ENCODE peak calls at places on chromosomes 6 and 20, in five cellular contexts. One of them, this sample, is unnamed.

GRCh38 chr6:83365931-83366330 is 64.9 kb downstream of the ME1 start:
- DNase-seq in CD4-positive, alpha-beta T cell: no peak
- DNase-seq in astrocyte of the spinal cord: peak; percentile 72
- DNase-seq in HFFc6: peak; percentile 40
- DNase-seq in GM20000: no peak
- DNase-seq in this sample: no peak

GRCh38 chr20:32356935-32357868 is 929 bp upstream of the ASXL1 start:
- DNase-seq in CD4-positive, alpha-beta T cell: no peak
- DNase-seq in astrocyte of the spinal cord: peak; percentile 29
- DNase-seq in HFFc6: peak; percentile 46
- DNase-seq in GM20000: no peak
- DNase-seq in this sample: no peak

GRCh38 chr6:55176958-55177357 is 2.6 kb downstream of the HCRTR2 start:
- DNase-seq in CD4-positive, alpha-beta T cell: no peak
- DNase-seq in astrocyte of the spinal cord: peak; percentile 25
- DNase-seq in HFFc6: no peak
- DNase-seq in GM20000: no peak
- DNase-seq in this sample: no peak

GRCh38 chr6:148239777-148240462 is 102.7 kb upstream of the SASH1 start:
- DNase-seq in CD4-positive, alpha-beta T cell: no peak
- DNase-seq in astrocyte of the spinal cord: no peak
- DNase-seq in HFFc6: no peak
- DNase-seq in GM20000: no peak
- DNase-seq in this sample: no peak

GRCh38 chr6:1608976-1609661 is 596 bp upstream of the FOXC1 start:
- DNase-seq in CD4-positive, alpha-beta T cell: no peak
- DNase-seq in astrocyte of the spinal cord: peak; percentile 20
- DNase-seq in HFFc6: no peak
- DNase-seq in GM20000: peak; percentile 52
- DNase-seq in this sample: no peak

GRCh38 chr6:15207923-15208322 is 37.9 kb upstream of the JARID2 start:
- DNase-seq in CD4-positive, alpha-beta T cell: no peak
- DNase-seq in astrocyte of the spinal cord: peak; percentile 43
- DNase-seq in HFFc6: peak; percentile 4
- DNase-seq in GM20000: no peak
- DNase-seq in this sample: no peak

GRCh38 chr6:29011276-29011734 is 6.2 kb upstream of the ZNF311 start:
- DNase-seq in CD4-positive, alpha-beta T cell: peak; percentile 21
- DNase-seq in astrocyte of the spinal cord: peak; percentile 64
- DNase-seq in HFFc6: peak; percentile 58
- DNase-seq in GM20000: peak; percentile 46
- DNase-seq in this sample: no peak

GRCh38 chr6:39092124-39092523 is 22.9 kb downstream of the SAYSD1 start:
- DNase-seq in CD4-positive, alpha-beta T cell: no peak
- DNase-seq in astrocyte of the spinal cord: no peak
- DNase-seq in HFFc6: no peak
- DNase-seq in GM20000: no peak
- DNase-seq in this sample: no peak

GRCh38 chr6:16947461-16948159 is 154.2 kb upstream of the STMND1 start:
- DNase-seq in CD4-positive, alpha-beta T cell: no peak
- DNase-seq in astrocyte of the spinal cord: peak; percentile 94
- DNase-seq in HFFc6: peak; percentile 98
- DNase-seq in GM20000: no peak
- DNase-seq in this sample: peak; percentile 92

GRCh38 chr6:156427345-156427744 is 349.8 kb upstream of the ARID1B start:
- DNase-seq in CD4-positive, alpha-beta T cell: no peak
- DNase-seq in astrocyte of the spinal cord: peak; percentile 98
- DNase-seq in HFFc6: peak; percentile 2
- DNase-seq in GM20000: no peak
- DNase-seq in this sample: peak; percentile 73

DNA sequence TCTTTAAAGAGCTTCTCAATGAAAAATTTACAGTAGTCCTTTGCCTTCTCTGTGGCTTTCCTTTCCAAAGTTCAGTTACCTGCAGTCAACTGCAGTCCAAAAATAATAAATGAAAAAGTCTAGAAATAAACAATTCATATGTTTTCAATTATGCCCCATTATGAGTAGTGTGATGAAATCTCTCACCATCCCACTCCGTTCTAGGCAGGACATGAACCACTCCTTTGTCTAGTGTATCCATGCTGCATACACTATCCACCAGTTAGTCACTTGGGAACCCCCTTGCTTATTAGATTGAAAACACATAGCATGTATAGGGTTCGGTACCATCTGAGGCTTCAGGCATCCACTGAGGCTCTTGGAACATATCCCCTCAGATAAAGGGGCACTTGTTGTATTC is 80.6 kb upstream of the EYA4 start:
- DNase-seq in CD4-positive, alpha-beta T cell: no peak
- DNase-seq in astrocyte of the spinal cord: no peak
- DNase-seq in HFFc6: no peak
- DNase-seq in GM20000: no peak
- DNase-seq in this sample: no peak
- TF ChIP-seq CTCF in CD4-positive, alpha-beta T cell: no peak
- TF ChIP-seq CTCF in astrocyte of the spinal cord: no peak
- TF ChIP-seq CTCF in HFFc6: no peak
- TF ChIP-seq CTCF in GM20000: no peak
- TF ChIP-seq CTCF in this sample: no peak

GRCh38 chr6:108791700-108792099 is 56.5 kb upstream of the ARMC2 start:
- DNase-seq in CD4-positive, alpha-beta T cell: no peak
- DNase-seq in astrocyte of the spinal cord: no peak
- DNase-seq in HFFc6: no peak
- DNase-seq in GM20000: no peak
- DNase-seq in this sample: no peak
- TF ChIP-seq CTCF in CD4-positive, alpha-beta T cell: no peak
- TF ChIP-seq CTCF in astrocyte of the spinal cord: no peak
- TF ChIP-seq CTCF in HFFc6: no peak
- TF ChIP-seq CTCF in GM20000: no peak
- TF ChIP-seq CTCF in this sample: no peak

GRCh38 chr20:35664544-35665206 is at the start of the genes CPNE1 and RBM12:
- DNase-seq in CD4-positive, alpha-beta T cell: peak; percentile 90
- DNase-seq in astrocyte of the spinal cord: peak; percentile 93
- DNase-seq in HFFc6: peak; percentile 87
- DNase-seq in GM20000: peak; percentile 97
- DNase-seq in this sample: peak; percentile 78
- TF ChIP-seq CTCF in CD4-positive, alpha-beta T cell: no peak
- TF ChIP-seq CTCF in astrocyte of the spinal cord: no peak
- TF ChIP-seq CTCF in HFFc6: no peak
- TF ChIP-seq CTCF in GM20000: no peak
- TF ChIP-seq CTCF in this sample: no peak

DNA sequence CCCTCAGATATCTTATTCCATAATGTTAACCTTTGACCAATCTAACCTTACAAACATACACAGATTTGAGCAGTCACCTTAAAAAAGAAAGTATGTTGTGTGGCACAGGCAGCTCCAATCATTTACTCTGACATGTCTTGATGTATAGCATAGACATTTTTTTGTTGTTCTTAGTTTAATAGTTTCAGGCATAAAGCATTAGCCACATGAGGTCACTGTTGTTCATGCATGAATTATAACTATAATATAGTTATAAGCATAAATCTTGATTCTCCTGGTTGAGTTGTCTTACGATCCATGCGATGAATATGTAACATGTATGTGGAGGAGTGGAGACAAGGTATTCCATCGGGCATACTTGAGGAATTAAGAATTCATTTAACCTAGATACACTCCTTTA is 26.1 kb upstream of the NKAIN2 start:
- DNase-seq in CD4-positive, alpha-beta T cell: no peak
- DNase-seq in astrocyte of the spinal cord: peak; percentile 46
- DNase-seq in HFFc6: no peak
- DNase-seq in GM20000: no peak
- DNase-seq in this sample: no peak
- TF ChIP-seq CTCF in CD4-positive, alpha-beta T cell: no peak
- TF ChIP-seq CTCF in astrocyte of the spinal cord: peak; percentile 45
- TF ChIP-seq CTCF in HFFc6: no peak
- TF ChIP-seq CTCF in GM20000: no peak
- TF ChIP-seq CTCF in this sample: no peak

GRCh38 chr20:8540466-8540865 is 408.4 kb downstream of the PLCB1 start:
- DNase-seq in CD4-positive, alpha-beta T cell: no peak
- DNase-seq in astrocyte of the spinal cord: no peak
- DNase-seq in HFFc6: no peak
- DNase-seq in GM20000: no peak
- DNase-seq in this sample: no peak
- TF ChIP-seq CTCF in CD4-positive, alpha-beta T cell: no peak
- TF ChIP-seq CTCF in astrocyte of the spinal cord: no peak
- TF ChIP-seq CTCF in HFFc6: no peak
- TF ChIP-seq CTCF in GM20000: no peak
- TF ChIP-seq CTCF in this sample: no peak

GRCh38 chr6:159832941-159833340 is 32.9 kb downstream of the PNLDC1 start:
- DNase-seq in CD4-positive, alpha-beta T cell: no peak
- DNase-seq in astrocyte of the spinal cord: no peak
- DNase-seq in HFFc6: peak; percentile 25
- DNase-seq in GM20000: no peak
- DNase-seq in this sample: no peak

GRCh38 chr6:159831373-159831679 is 31.2 kb downstream of the PNLDC1 start:
- DNase-seq in CD4-positive, alpha-beta T cell: no peak
- DNase-seq in astrocyte of the spinal cord: no peak
- DNase-seq in HFFc6: no peak
- DNase-seq in GM20000: no peak
- DNase-seq in this sample: no peak

GRCh38 chr6:159830481-159831372 is 30.7 kb downstream of the PNLDC1 start:
- DNase-seq in CD4-positive, alpha-beta T cell: no peak
- DNase-seq in astrocyte of the spinal cord: no peak
- DNase-seq in HFFc6: no peak
- DNase-seq in GM20000: no peak
- DNase-seq in this sample: no peak

GRCh38 chr6:159833997-159834601 is 34.0 kb downstream of the PNLDC1 start:
- DNase-seq in CD4-positive, alpha-beta T cell: no peak
- DNase-seq in astrocyte of the spinal cord: no peak
- DNase-seq in HFFc6: no peak
- DNase-seq in GM20000: no peak
- DNase-seq in this sample: no peak

GRCh38 chr6:159833556-159833955 is 33.5 kb downstream of the PNLDC1 start:
- DNase-seq in CD4-positive, alpha-beta T cell: no peak
- DNase-seq in astrocyte of the spinal cord: no peak
- DNase-seq in HFFc6: peak; percentile 94
- DNase-seq in GM20000: no peak
- DNase-seq in this sample: no peak
- TF ChIP-seq CTCF in CD4-positive, alpha-beta T cell: no peak
- TF ChIP-seq CTCF in astrocyte of the spinal cord: no peak
- TF ChIP-seq CTCF in HFFc6: peak; percentile 54
- TF ChIP-seq CTCF in GM20000: no peak
- TF ChIP-seq CTCF in this sample: peak; percentile 16

This sample was measured in AG04450.